ENCODE peak calls at places on chromosomes 1 and 21, in eight cellular contexts. One of them, this sample, is unnamed.

GRCh38 chr1:94324168-94324544 is 86.8 kb upstream of the ARHGAP29 start:
- DNase-seq in CD8-positive, alpha-beta memory T cell: no peak
- DNase-seq in upper lobe of left lung: no peak
- DNase-seq in NCI-H1092: no peak
- DNase-seq in DMS 273 treated with DMSO at 0.1 percent for 48 hours: no peak
- DNase-seq in heart left ventricle: no peak
- DNase-seq in lower lobe of right lung: no peak
- DNase-seq in anterior cingulate cortex: no peak
- DNase-seq in this sample: no peak

GRCh38 chr1:2575801-2576663 is 10.5 kb upstream of the PRXL2B start:
- DNase-seq in DMS 273 treated with DMSO at 0.1 percent for 48 hours: no peak
- DNase-seq in NCI-H1092: no peak
- DNase-seq in upper lobe of left lung: no peak
- DNase-seq in heart left ventricle: peak
- DNase-seq in anterior cingulate cortex: no peak
- DNase-seq in lower lobe of right lung: peak
- DNase-seq in CD8-positive, alpha-beta memory T cell: no peak
- DNase-seq in this sample: peak

GRCh38 chr1:228226956-228227791 is 19.3 kb downstream of the OBSCN start:
- DNase-seq in NCI-H1092: no peak
- DNase-seq in upper lobe of left lung: no peak
- DNase-seq in heart left ventricle: no peak
- DNase-seq in anterior cingulate cortex: no peak
- DNase-seq in CD8-positive, alpha-beta memory T cell: no peak
- DNase-seq in DMS 273 treated with DMSO at 0.1 percent for 48 hours: no peak
- DNase-seq in lower lobe of right lung: no peak
- DNase-seq in this sample: no peak

GRCh38 chr1:44110916-44111315 is 7.7 kb upstream of the KLF17 start:
- DNase-seq in upper lobe of left lung: no peak
- DNase-seq in CD8-positive, alpha-beta memory T cell: no peak
- DNase-seq in anterior cingulate cortex: no peak
- DNase-seq in heart left ventricle: no peak
- DNase-seq in DMS 273 treated with DMSO at 0.1 percent for 48 hours: no peak
- DNase-seq in lower lobe of right lung: no peak
- DNase-seq in NCI-H1092: no peak
- DNase-seq in this sample: no peak

GRCh38 chr21:36646011-36646410 is 52.9 kb upstream of the SIM2 start:
- DNase-seq in heart left ventricle: no peak
- DNase-seq in DMS 273 treated with DMSO at 0.1 percent for 48 hours: no peak
- DNase-seq in upper lobe of left lung: no peak
- DNase-seq in CD8-positive, alpha-beta memory T cell: no peak
- DNase-seq in anterior cingulate cortex: no peak
- DNase-seq in lower lobe of right lung: no peak
- DNase-seq in NCI-H1092: no peak
- DNase-seq in this sample: no peak

GRCh38 chr1:29732438-29732837 is 496.1 kb downstream of the PTPRU start:
- DNase-seq in anterior cingulate cortex: no peak
- DNase-seq in upper lobe of left lung: no peak
- DNase-seq in DMS 273 treated with DMSO at 0.1 percent for 48 hours: no peak
- DNase-seq in CD8-positive, alpha-beta memory T cell: no peak
- DNase-seq in heart left ventricle: no peak
- DNase-seq in NCI-H1092: no peak
- DNase-seq in lower lobe of right lung: no peak
- DNase-seq in this sample: no peak

GRCh38 chr1:50735443-50735842 is 224.6 kb downstream of the FAF1 start:
- DNase-seq in DMS 273 treated with DMSO at 0.1 percent for 48 hours: no peak
- DNase-seq in anterior cingulate cortex: no peak
- DNase-seq in heart left ventricle: no peak
- DNase-seq in CD8-positive, alpha-beta memory T cell: no peak
- DNase-seq in NCI-H1092: no peak
- DNase-seq in upper lobe of left lung: no peak
- DNase-seq in lower lobe of right lung: no peak
- DNase-seq in this sample: no peak

GRCh38 chr21:31604591-31605190 is 54.8 kb upstream of the SOD1 start:
- DNase-seq in lower lobe of right lung: peak
- DNase-seq in NCI-H1092: peak
- DNase-seq in DMS 273 treated with DMSO at 0.1 percent for 48 hours: peak
- DNase-seq in anterior cingulate cortex: peak
- DNase-seq in heart left ventricle: peak
- DNase-seq in CD8-positive, alpha-beta memory T cell: peak
- DNase-seq in upper lobe of left lung: peak
- DNase-seq in this sample: peak

GRCh38 chr1:155070721-155071556 is 7.4 kb downstream of the EFNA4 start:
- DNase-seq in upper lobe of left lung: peak
- DNase-seq in heart left ventricle: peak
- DNase-seq in NCI-H1092: peak
- DNase-seq in anterior cingulate cortex: peak
- DNase-seq in CD8-positive, alpha-beta memory T cell: peak
- DNase-seq in lower lobe of right lung: peak
- DNase-seq in DMS 273 treated with DMSO at 0.1 percent for 48 hours: no peak
- DNase-seq in this sample: peak